ENCODE peak calls at places on chromosomes 12 and 14, in six cellular contexts. G is mammary epithelial cell, T is mesendoderm, U is uterus, V is A549, E is H1. I is an unnamed sample.

GRCh38 chr12:25317553-25317952 is 66.8 kb upstream of the KRAS start:
- DNase-seq in G (no peak), T (no peak), U (no peak), V (no peak), E (no peak), I (no peak)

GRCh38 chr12:3496964-3497363 is 6.0 kb downstream of the PRMT8 start:
- DNase-seq in G (peak; percentile 43), T (peak; percentile 76), U (no peak), V (no peak), E (no peak), I (no peak)

GRCh38 chr12:50110127-50110761 is 1.8 kb upstream of the COX14 start:
- DNase-seq in G (no peak), T (peak; percentile 36), U (peak; percentile 37), V (no peak), E (peak; percentile 48), I (peak; percentile 79)

GRCh38 chr14:55609681-55610080 is 29.7 kb downstream of the KTN1 start:
- DNase-seq in G (no peak), T (peak; percentile 41), U (no peak), V (no peak), E (no peak), I (no peak)

GRCh38 chr12:45991289-45992249 is 1.2 kb upstream of the SCAF11 start:
- DNase-seq in G (peak; percentile 61), T (peak; percentile 90), U (peak; percentile 63), V (peak; percentile 60), E (peak; percentile 67), I (peak; percentile 79)

GRCh38 chr12:108784270-108784669 is 53.0 kb upstream of the CORO1C start:
- DNase-seq in G (no peak), T (no peak), U (no peak), V (no peak), E (no peak), I (no peak)

GRCh38 chr12:115000038-115000437 is 316.1 kb upstream of the TBX3 start:
- DNase-seq in G (peak; percentile 83), T (peak; percentile 72), U (no peak), V (peak; percentile 24), E (no peak), I (no peak)

GRCh38 chr14:54867011-54867410 is 35.6 kb downstream of the GCH1 start:
- DNase-seq in G (no peak), T (no peak), U (no peak), V (no peak), E (no peak), I (no peak)

GRCh38 chr12:12915654-12916053 is 24.3 kb downstream of the GPRC5A start:
- DNase-seq in G (no peak), T (peak; percentile 73), U (no peak), V (no peak), E (peak; percentile 64), I (no peak)

GRCh38 chr12:54521291-54522062 is 23.9 kb downstream of the NCKAP1L start:
- DNase-seq in G (no peak), T (no peak), U (no peak), V (no peak), E (no peak), I (no peak)

GRCh38 chr12:109720152-109720855 is 6.7 kb downstream of the FAM222A start:
- DNase-seq in G (no peak), T (no peak), U (no peak), V (no peak), E (no peak), I (peak; percentile 77)

GRCh38 chr12:25377475-25378179 is 126.9 kb upstream of the KRAS start:
- DNase-seq in G (peak; percentile 44), T (peak; percentile 21), U (no peak), V (no peak), E (no peak), I (no peak)

GRCh38 chr12:122850695-122851350 is 15.6 kb downstream of the HIP1R start:
- DNase-seq in G (no peak), T (no peak), U (no peak), V (no peak), E (no peak), I (no peak)

GRCh38 chr14:75905505-75905904 is 76.3 kb downstream of the TGFB3 start:
- DNase-seq in G (no peak), T (no peak), U (peak; percentile 56), V (no peak), E (no peak), I (no peak)

GRCh38 chr12:50234347-50234746 is 49.0 kb downstream of the LIMA1 start:
- DNase-seq in G (peak; percentile 83), T (peak; percentile 63), U (no peak), V (no peak), E (no peak), I (no peak)

GRCh38 chr12:51371295-51371953 is 19.8 kb downstream of the GALNT6 start:
- DNase-seq in G (peak; percentile 95), T (peak; percentile 99), U (peak; percentile 64), V (peak; percentile 97), E (no peak), I (peak; percentile 86)

GRCh38 chr14:53613404-53614253 is 343.0 kb downstream of the BMP4 start:
- DNase-seq in G (peak; percentile 29), T (peak; percentile 40), U (no peak), V (peak; percentile 89), E (no peak), I (no peak)

GRCh38 chr12:12007001-12007712 is 63.6 kb upstream of the BCL2L14 start:
- DNase-seq in G (peak; percentile 76), T (no peak), U (no peak), V (no peak), E (no peak), I (no peak)

GRCh38 chr12:102675672-102676071 is 195.3 kb upstream of the IGF1 start:
- DNase-seq in G (no peak), T (no peak), U (no peak), V (no peak), E (no peak), I (no peak)

GRCh38 chr12:51926064-51926632 is 18.8 kb downstream of the ACVRL1 start:
- DNase-seq in G (no peak), T (peak; percentile 79), U (no peak), V (no peak), E (no peak), I (no peak)

GRCh38 chr12:30796508-30796780 is 41.7 kb upstream of the CAPRIN2 start:
- DNase-seq in G (no peak), T (no peak), U (no peak), V (peak; percentile 60), E (no peak), I (peak; percentile 62)

DNA sequence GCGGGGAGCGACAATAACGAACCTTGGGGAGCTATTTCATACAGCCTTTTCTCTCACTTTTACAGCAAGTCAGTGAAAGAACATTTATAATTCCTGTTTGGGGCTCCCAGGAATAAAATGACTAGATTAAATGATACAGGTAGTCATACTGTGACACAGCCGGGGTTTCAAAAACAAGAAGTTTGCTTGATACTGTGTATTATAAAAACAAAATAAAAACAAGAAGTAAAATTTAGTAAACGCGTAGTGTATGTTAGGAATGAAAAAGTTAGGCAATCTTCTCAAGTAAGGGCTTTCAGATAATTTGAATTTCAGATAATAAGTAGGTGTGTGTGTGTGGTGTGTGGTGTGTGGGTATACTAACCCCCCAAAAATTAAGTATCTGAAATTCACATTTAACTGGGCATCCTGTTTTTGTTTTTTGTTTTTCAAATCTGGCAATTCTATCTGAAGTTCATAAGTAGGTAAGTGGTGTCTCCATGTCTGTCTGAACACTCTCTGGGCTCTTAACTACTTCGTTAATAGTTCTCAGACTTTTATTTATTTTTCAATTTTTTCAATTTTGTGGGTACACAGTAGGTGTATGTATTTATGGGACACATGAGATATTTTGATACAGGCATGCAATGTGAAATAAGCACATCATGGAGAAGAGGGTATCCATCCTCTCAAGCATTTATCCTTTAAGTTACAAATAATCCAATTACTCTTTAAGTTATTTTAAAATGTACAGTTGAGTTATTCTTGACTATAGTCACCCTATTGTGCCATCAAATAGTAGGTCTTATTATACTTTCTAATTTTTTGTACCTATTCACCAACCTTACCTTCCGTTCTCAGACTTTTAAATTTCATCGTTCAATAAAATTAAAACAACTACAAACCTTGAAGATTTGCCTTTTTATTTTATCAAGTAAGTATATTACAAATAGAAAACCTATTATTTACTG is 649 bp upstream of the DCTN2 start:
- DNase-seq in G (no peak), T (no peak), U (no peak), V (no peak), E (no peak), I (no peak)
- H3K4me3 ChIP-seq in G (peak overlapping the region; percentile 31), T (no peak overlapping the region), U (peak overlapping the region; percentile 100), V (peak overlapping the region; percentile 89), E (peak overlapping the region; percentile 63), I (peak overlapping the region; percentile 97)

GRCh38 chr14:23696706-23697239 is 60.6 kb downstream of the DHRS2 start:
- DNase-seq in G (no peak), T (no peak), U (no peak), V (no peak), E (no peak), I (no peak)

GRCh38 chr14:23697689-23698088 is 61.5 kb downstream of the DHRS2 start:
- DNase-seq in G (no peak), T (no peak), U (no peak), V (no peak), E (no peak), I (no peak)

GRCh38 chr14:23693252-23693775 is 57.1 kb downstream of the DHRS2 start:
- DNase-seq in G (no peak), T (no peak), U (no peak), V (no peak), E (no peak), I (no peak)

GRCh38 chr14:23694085-23694975 is 58.2 kb downstream of the DHRS2 start:
- DNase-seq in G (peak; percentile 22), T (peak; percentile 95), U (no peak), V (no peak), E (peak; percentile 52), I (no peak)

GRCh38 chr14:23695220-23695999 is 59.2 kb downstream of the DHRS2 start:
- DNase-seq in G (no peak), T (peak; percentile 62), U (no peak), V (no peak), E (peak; percentile 63), I (no peak)
- H3K4me3 ChIP-seq in G (no peak overlapping the region), T (no peak overlapping the region), U (peak overlapping the region; percentile 27), V (no peak overlapping the region), E (peak overlapping the region; percentile 25), I (peak overlapping the region; percentile 22)

GRCh38 chr12:105352940-105353635 is 22.6 kb downstream of the C12orf75 start:
- DNase-seq in G (no peak), T (peak; percentile 64), U (no peak), V (no peak), E (no peak), I (peak; percentile 21)
- H3K4me3 ChIP-seq in G (no peak overlapping the region), T (no peak overlapping the region), U (no peak overlapping the region), V (no peak overlapping the region), E (no peak overlapping the region), I (peak overlapping the region; percentile 45)

DNA sequence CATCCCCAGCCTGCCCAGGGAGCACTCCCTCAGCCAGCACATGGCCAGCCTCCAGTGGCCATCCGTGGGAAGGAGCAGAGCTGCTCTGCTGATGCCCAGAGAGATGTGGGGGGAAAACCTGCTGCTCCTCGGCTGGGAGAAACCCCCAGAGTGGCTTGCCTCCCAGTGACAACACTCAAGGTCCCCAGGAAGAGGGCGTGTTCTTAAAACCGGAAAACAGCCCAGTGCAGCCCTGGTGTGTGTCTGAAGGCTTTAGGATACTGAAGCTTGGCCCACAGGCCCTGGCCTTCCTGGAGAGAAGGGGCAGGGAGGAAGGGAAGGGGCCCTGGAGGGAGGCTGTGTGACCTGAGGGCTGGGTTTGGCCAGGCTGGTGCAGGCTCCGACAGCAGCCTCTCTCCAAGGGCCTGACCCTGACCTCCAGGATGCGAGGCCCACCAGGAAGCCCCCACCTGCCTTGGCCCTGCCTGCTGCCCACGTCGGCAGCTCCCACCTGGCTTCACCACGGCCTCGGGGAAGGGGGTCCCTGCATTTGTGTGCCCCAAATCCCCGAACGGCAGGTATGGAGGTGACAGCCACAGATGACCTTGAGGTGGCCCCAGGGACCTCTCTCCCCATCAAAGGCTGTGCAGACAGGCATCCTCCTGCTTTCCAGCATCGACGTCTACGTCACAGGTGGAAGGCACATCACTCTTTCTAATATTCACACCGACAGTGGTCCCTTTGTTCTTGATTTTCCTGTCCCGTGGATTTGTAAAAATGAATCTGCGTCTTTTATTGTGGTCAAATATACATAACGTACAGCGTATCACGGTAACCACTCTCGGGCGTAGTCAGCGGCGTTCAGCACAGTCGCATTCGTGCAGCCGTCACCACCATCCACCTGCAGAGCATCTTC is 190.0 kb upstream of the C14orf180 start:
- DNase-seq in G (no peak), T (no peak), U (no peak), V (no peak), E (no peak), I (no peak)
- H3K4me3 ChIP-seq in G (no peak overlapping the region), T (no peak overlapping the region), U (no peak overlapping the region), V (no peak overlapping the region), E (no peak overlapping the region), I (no peak overlapping the region)

I was measured in psoas muscle.